ENCODE peak calls at places on chromosomes 13 and 19, in five cellular contexts. G is ACHN, C is aorta, P is D341Med, I is sciatic nerve. S is an unnamed sample.

GRCh38 chr13:44117351-44117750 is 237.6 kb downstream of the LACC1 start:
- DNase-seq in I (no peak), P (no peak), C (no peak), G (no peak), S (no peak)

GRCh38 chr19:18421371-18421959 is 2.3 kb downstream of the SSBP4 start:
- DNase-seq in I (peak; percentile 60), P (no peak), G (no peak), C (peak; percentile 50), S (no peak)

GRCh38 chr19:19817357-19817756 is 4.2 kb downstream of the ZNF506 start:
- DNase-seq in C (no peak), P (no peak), I (no peak), G (no peak), S (no peak)

GRCh38 chr13:112069063-112069726 is 2.2 kb downstream of the SOX1 start:
- DNase-seq in I (no peak), P (no peak), C (no peak), G (no peak), S (no peak)

GRCh38 chr19:49333426-49334288 is 1.5 kb upstream of the CD37 start:
- DNase-seq in C (peak; percentile 56), G (no peak), P (no peak), I (peak; percentile 59), S (no peak)

GRCh38 chr13:25148005-25148798 is 23.9 kb downstream of the AMER2 start:
- DNase-seq in I (no peak), G (no peak), P (no peak), C (no peak), S (no peak)

GRCh38 chr13:52395704-52396103 is 10.3 kb downstream of the THSD1 start:
- DNase-seq in C (no peak), P (peak; percentile 58), G (no peak), I (no peak), S (no peak)

GRCh38 chr19:56671613-56671994 is at the start of gene ZNF835:
- DNase-seq in G (no peak), C (peak; percentile 96), P (peak; percentile 93), I (peak; percentile 97), S (no peak)

GRCh38 chr13:33180009-33180804 is 105.3 kb downstream of the STARD13 start:
- DNase-seq in I (no peak), P (no peak), C (no peak), G (peak; percentile 46), S (no peak)

GRCh38 chr13:98263841-98264240 is 86.8 kb upstream of the RNF113B start:
- DNase-seq in P (no peak), G (no peak), C (no peak), I (no peak), S (no peak)

GRCh38 chr13:69769637-69770036 is 338.0 kb upstream of the ATXN8OS start:
- DNase-seq in I (no peak), C (no peak), P (no peak), G (no peak), S (no peak)

GRCh38 chr13:93867481-93867880 is 612.0 kb downstream of the DCT start:
- DNase-seq in G (no peak), C (no peak), P (no peak), I (no peak), S (no peak)